ENCODE peak calls at places on chromosomes 4 and X, in four cellular contexts. H, T, X and W are unnamed samples.

GRCh38 chrX:112359906-112360305 is 277.3 kb upstream of the TRPC5 start:
- DNase-seq in H (no peak), T (no peak), X (no peak), W (no peak)

GRCh38 chr4:40915318-40916217 is 165.8 kb downstream of the NSUN7 start:
- DNase-seq in H (no peak), T (no peak), X (no peak), W (no peak)

GRCh38 chr4:54228064-54228527 is 997 bp upstream of the PDGFRA start:
- DNase-seq in H (peak), T (peak), X (no peak), W (peak)

GRCh38 chr4:21046121-21046520 is 345.9 kb downstream of the PACRGL start:
- DNase-seq in H (no peak), T (no peak), X (no peak), W (no peak)

GRCh38 chr4:152938237-152938969 is 2.3 kb downstream of the FHDC1 start:
- DNase-seq in H (no peak), T (no peak), X (no peak), W (no peak)

GRCh38 chr4:100246697-100247096 is 56.4 kb upstream of the DDIT4L start:
- DNase-seq in H (no peak), T (no peak), X (no peak), W (no peak)

GRCh38 chrX:21493226-21493850 is 119.1 kb downstream of the CNKSR2 start:
- DNase-seq in H (no peak), T (no peak), X (no peak), W (no peak)

GRCh38 chr4:19159874-19160273 is 1091.8 kb upstream of the SLIT2 start:
- DNase-seq in H (no peak), T (no peak), X (no peak), W (no peak)

GRCh38 chr4:114264877-114265291 is 285.4 kb upstream of the ARSJ start:
- DNase-seq in H (no peak), T (no peak), X (no peak), W (no peak)

GRCh38 chr4:125316781-125317525 is 2.2 kb downstream of the FAT4 start:
- DNase-seq in H (peak), T (no peak), X (no peak), W (no peak)

GRCh38 chr4:160351018-160351417 is 1248.1 kb downstream of the RAPGEF2 start:
- DNase-seq in H (no peak), T (no peak), X (no peak), W (no peak)

GRCh38 chr4:88720749-88721428 is 23.3 kb upstream of the NAP1L5 start:
- DNase-seq in H (no peak), T (no peak), X (no peak), W (no peak)

GRCh38 chr4:154366956-154367355 is 124.6 kb downstream of the DCHS2 start:
- DNase-seq in H (no peak), T (no peak), X (no peak), W (no peak)

GRCh38 chr4:8314691-8315255 is 45.2 kb downstream of the HTRA3 start:
- DNase-seq in H (no peak), T (peak), X (no peak), W (no peak)

GRCh38 chrX:141952603-141953002 is 48.9 kb downstream of the MAGEC1 start:
- DNase-seq in H (no peak), T (no peak), X (no peak), W (no peak)

GRCh38 chr4:108172780-108173598 is 4.3 kb upstream of the LEF1 start:
- DNase-seq in H (peak), T (peak), X (no peak), W (no peak)

GRCh38 chrX:136097871-136098805 is 49.2 kb upstream of the FHL1 start:
- DNase-seq in H (no peak), T (no peak), X (no peak), W (no peak)

GRCh38 chr4:137408527-137409177 is 123.6 kb downstream of the PCDH18 start:
- DNase-seq in H (no peak), T (no peak), X (no peak), W (no peak)

GRCh38 chr4:130210871-130211270 is 1114.9 kb downstream of the C4orf33 start:
- DNase-seq in H (no peak), T (no peak), X (no peak), W (no peak)

GRCh38 chr4:95833652-95834276 is 6.1 kb upstream of the PDHA2 start:
- DNase-seq in H (no peak), T (no peak), X (no peak), W (no peak)

GRCh38 chr4:2574863-2575262 is 38.4 kb downstream of the FAM193A start:
- DNase-seq in H (no peak), T (no peak), X (no peak), W (no peak)

GRCh38 chr4:150219841-150220240 is 141.6 kb downstream of the DCLK2 start:
- DNase-seq in H (no peak), T (no peak), X (no peak), W (no peak)